ENCODE peak calls at places on chromosomes 3 and 15, in five cellular contexts. One of them, this sample, is unnamed.

GRCh38 chr3:159914421-159914820 is 74.2 kb upstream of the IL12A start:
- DNase-seq in CD8-positive, alpha-beta memory T cell: no peak
- DNase-seq in GM20000: no peak
- DNase-seq in LoVo: no peak
- DNase-seq in NCI-H510A treated with DMSO at 0.1 percent for 48 hours: no peak
- DNase-seq in this sample: no peak

GRCh38 chr3:129593595-129594339 is 12.7 kb downstream of the PLXND1 start:
- DNase-seq in CD8-positive, alpha-beta memory T cell: peak
- DNase-seq in GM20000: no peak
- DNase-seq in LoVo: no peak
- DNase-seq in NCI-H510A treated with DMSO at 0.1 percent for 48 hours: peak
- DNase-seq in this sample: peak

GRCh38 chr3:49021213-49021812 is 608 bp upstream of the NDUFAF3 start:
- DNase-seq in CD8-positive, alpha-beta memory T cell: peak
- DNase-seq in GM20000: peak
- DNase-seq in LoVo: peak
- DNase-seq in NCI-H510A treated with DMSO at 0.1 percent for 48 hours: peak
- DNase-seq in this sample: peak

GRCh38 chr3:105899528-105899927 is 30.7 kb upstream of the CBLB start:
- DNase-seq in CD8-positive, alpha-beta memory T cell: no peak
- DNase-seq in GM20000: no peak
- DNase-seq in LoVo: no peak
- DNase-seq in NCI-H510A treated with DMSO at 0.1 percent for 48 hours: no peak
- DNase-seq in this sample: no peak

GRCh38 chr3:194261581-194262063 is 89.5 kb downstream of the CPN2 start:
- DNase-seq in CD8-positive, alpha-beta memory T cell: no peak
- DNase-seq in GM20000: no peak
- DNase-seq in LoVo: no peak
- DNase-seq in NCI-H510A treated with DMSO at 0.1 percent for 48 hours: no peak
- DNase-seq in this sample: no peak

GRCh38 chr15:31085359-31085758 is 16.2 kb downstream of the TRPM1 start:
- DNase-seq in CD8-positive, alpha-beta memory T cell: no peak
- DNase-seq in GM20000: no peak
- DNase-seq in LoVo: no peak
- DNase-seq in NCI-H510A treated with DMSO at 0.1 percent for 48 hours: no peak
- DNase-seq in this sample: no peak

GRCh38 chr3:121295453-121295852 is 250.3 kb downstream of the POLQ start:
- DNase-seq in CD8-positive, alpha-beta memory T cell: no peak
- DNase-seq in GM20000: no peak
- DNase-seq in LoVo: peak
- DNase-seq in NCI-H510A treated with DMSO at 0.1 percent for 48 hours: no peak
- DNase-seq in this sample: no peak

GRCh38 chr3:14927308-14927707 is 20.1 kb upstream of the NR2C2 start:
- DNase-seq in CD8-positive, alpha-beta memory T cell: no peak
- DNase-seq in GM20000: no peak
- DNase-seq in LoVo: no peak
- DNase-seq in NCI-H510A treated with DMSO at 0.1 percent for 48 hours: no peak
- DNase-seq in this sample: no peak

GRCh38 chr3:174436367-174436766 is 422.8 kb upstream of the NAALADL2 start:
- DNase-seq in CD8-positive, alpha-beta memory T cell: no peak
- DNase-seq in GM20000: no peak
- DNase-seq in LoVo: no peak
- DNase-seq in NCI-H510A treated with DMSO at 0.1 percent for 48 hours: no peak
- DNase-seq in this sample: no peak

GRCh38 chr15:35663956-35664355 is 118.0 kb upstream of the DPH6 start:
- DNase-seq in CD8-positive, alpha-beta memory T cell: no peak
- DNase-seq in GM20000: no peak
- DNase-seq in LoVo: no peak
- DNase-seq in NCI-H510A treated with DMSO at 0.1 percent for 48 hours: no peak
- DNase-seq in this sample: no peak

GRCh38 chr15:43939070-43939469 is 112.3 kb downstream of the WDR76 start:
- DNase-seq in CD8-positive, alpha-beta memory T cell: no peak
- DNase-seq in GM20000: peak
- DNase-seq in LoVo: peak
- DNase-seq in NCI-H510A treated with DMSO at 0.1 percent for 48 hours: no peak
- DNase-seq in this sample: no peak

GRCh38 chr15:78913012-78913411 is 31.8 kb downstream of the CTSH start:
- DNase-seq in CD8-positive, alpha-beta memory T cell: no peak
- DNase-seq in GM20000: no peak
- DNase-seq in LoVo: no peak
- DNase-seq in NCI-H510A treated with DMSO at 0.1 percent for 48 hours: no peak
- DNase-seq in this sample: no peak

GRCh38 chr15:27054426-27054825 is 83.4 kb downstream of the GABRG3 start:
- DNase-seq in CD8-positive, alpha-beta memory T cell: no peak
- DNase-seq in GM20000: no peak
- DNase-seq in LoVo: no peak
- DNase-seq in NCI-H510A treated with DMSO at 0.1 percent for 48 hours: no peak
- DNase-seq in this sample: no peak

GRCh38 chr15:40344631-40345120 is 3.9 kb upstream of the CCDC9B start:
- DNase-seq in CD8-positive, alpha-beta memory T cell: peak
- DNase-seq in GM20000: peak
- DNase-seq in LoVo: peak
- DNase-seq in NCI-H510A treated with DMSO at 0.1 percent for 48 hours: peak
- DNase-seq in this sample: no peak

GRCh38 chr3:106007512-106007911 is 138.7 kb upstream of the CBLB start:
- DNase-seq in CD8-positive, alpha-beta memory T cell: no peak
- DNase-seq in GM20000: no peak
- DNase-seq in LoVo: no peak
- DNase-seq in NCI-H510A treated with DMSO at 0.1 percent for 48 hours: no peak
- DNase-seq in this sample: no peak

GRCh38 chr15:65092046-65092770 is 15.7 kb downstream of the KBTBD13 start:
- DNase-seq in CD8-positive, alpha-beta memory T cell: no peak
- DNase-seq in GM20000: no peak
- DNase-seq in LoVo: no peak
- DNase-seq in NCI-H510A treated with DMSO at 0.1 percent for 48 hours: no peak
- DNase-seq in this sample: peak

This sample was measured in NCI-H526 treated with DMSO at 0.1 percent for 48 hours.